ENCODE peak calls at places on chromosomes 7 and 10, in six cellular contexts. D, F, B, C, W and X are unnamed samples.

GRCh38 chr10:63665765-63666164 is 144.6 kb downstream of the REEP3 start:
- DNase-seq in C (no peak), B (no peak), W (no peak), F (no peak), D (no peak), X (no peak)

GRCh38 chr10:11845113-11845512 is 22.0 kb downstream of the PROSER2 start:
- DNase-seq in F (peak), C (no peak), D (no peak), W (no peak), B (no peak), X (no peak)

GRCh38 chr10:109981641-109982040 is 26.1 kb upstream of the ADD3 start:
- DNase-seq in C (no peak), B (no peak), D (no peak), F (no peak), W (no peak), X (no peak)

GRCh38 chr7:154484406-154484805 is 432.2 kb downstream of the DPP6 start:
- DNase-seq in B (no peak), D (no peak), C (no peak), W (no peak), F (no peak), X (no peak)

GRCh38 chr10:95391570-95392249 is 100.9 kb upstream of the PDLIM1 start:
- DNase-seq in C (no peak), B (no peak), F (no peak), D (no peak), W (no peak), X (no peak)

GRCh38 chr10:102312683-102313082 is 67.4 kb downstream of the GBF1 start:
- DNase-seq in W (no peak), F (no peak), C (no peak), B (no peak), D (no peak), X (no peak)

GRCh38 chr7:14999331-14999730 is 96.8 kb upstream of the DGKB start:
- DNase-seq in F (no peak), C (no peak), B (no peak), D (no peak), W (no peak), X (no peak)

GRCh38 chr10:123837771-123838170 is 53.8 kb downstream of the CPXM2 start:
- DNase-seq in C (no peak), F (no peak), W (no peak), D (no peak), B (no peak), X (no peak)